ENCODE peak calls at places on chromosome 17, in six cellular contexts. L is aorta, C is spleen, B is tibial artery, T is mesendoderm, X is tibial nerve. V is an unnamed sample.

GRCh38 chr17:59745040-59745439 is 37.6 kb downstream of the VMP1 start:
- DNase-seq in C (no peak), L (no peak), T (no peak), X (no peak), B (no peak), V (no peak)

GRCh38 chr17:65696739-65697394 is 135.4 kb upstream of the AXIN2 start:
- DNase-seq in T (peak; percentile 37), B (no peak), L (no peak), C (no peak), X (no peak), V (no peak)

GRCh38 chr17:57612202-57613071 is 132.7 kb downstream of the CCDC182 start:
- DNase-seq in T (peak; percentile 91), B (no peak), X (no peak), L (peak; percentile 21), C (no peak), V (no peak)

GRCh38 chr17:2949469-2950044 is 113.8 kb downstream of the OR1D5 start:
- DNase-seq in B (peak; percentile 75), X (no peak), L (peak; percentile 84), T (no peak), C (peak; percentile 51), V (peak; percentile 46)

GRCh38 chr17:40442392-40443195 is 656 bp upstream of the IGFBP4 start:
- DNase-seq in T (peak; percentile 55), X (no peak), C (peak; percentile 77), B (peak; percentile 86), L (peak; percentile 78), V (peak; percentile 68)

GRCh38 chr17:42797067-42798007 is 1.2 kb downstream of the COA3 start:
- DNase-seq in X (no peak), C (no peak), L (no peak), B (no peak), T (no peak), V (no peak)

GRCh38 chr17:78133971-78134898 is 3.7 kb downstream of the TMC8 start:
- DNase-seq in X (no peak), L (peak; percentile 65), T (peak; percentile 94), B (no peak), C (peak; percentile 95), V (no peak)

GRCh38 chr17:58156839-58157803 is 8.9 kb downstream of the OR4D1 start:
- DNase-seq in L (no peak), T (peak; percentile 75), X (no peak), C (peak; percentile 80), B (no peak), V (peak; percentile 37)

GRCh38 chr17:39027440-39028035 is 60.3 kb upstream of the FBXO47 start:
- DNase-seq in T (no peak), X (no peak), C (no peak), B (no peak), L (no peak), V (no peak)

GRCh38 chr17:13864551-13864950 is 204.8 kb upstream of the COX10 start:
- DNase-seq in C (no peak), L (no peak), B (no peak), T (no peak), X (no peak), V (no peak)

DNA sequence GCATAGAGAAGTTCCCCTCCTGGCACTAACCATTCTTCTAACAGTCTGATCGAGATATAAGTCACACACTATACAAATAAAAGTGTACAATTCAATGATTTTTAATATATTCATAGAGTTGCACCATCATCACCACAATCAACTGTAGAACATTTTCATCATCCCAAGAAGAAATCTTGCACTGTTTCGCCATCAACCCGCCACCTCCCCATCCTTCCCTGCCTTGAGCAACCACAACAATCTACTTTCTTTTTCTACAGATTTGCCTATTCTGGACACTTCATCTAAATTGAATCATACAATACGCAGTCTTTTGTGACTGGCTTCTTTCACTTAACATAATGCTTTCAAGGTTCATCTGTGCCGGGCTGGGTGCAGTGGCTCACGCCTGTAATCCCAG is 33.0 kb upstream of the GUCY2D start:
- DNase-seq in B (no peak), L (no peak), T (no peak), C (no peak), X (no peak), V (no peak)
- H3K27me3 ChIP-seq in B (peaks cover 29% of the 10 kb centered on the region), L (no peaks in the 10 kb centered on the region), T (no peaks in the 10 kb centered on the region), C (no peaks in the 10 kb centered on the region), X (no peaks in the 10 kb centered on the region), V (no peaks in the 10 kb centered on the region)

GRCh38 chr17:69499301-69499700 is 84.8 kb downstream of the MAP2K6 start:
- DNase-seq in T (no peak), B (no peak), L (no peak), C (no peak), X (no peak), V (no peak)
- H3K4me1 ChIP-seq in T (peaks cover 3% of the 10 kb centered on the region), B (peaks cover 27% of the 10 kb centered on the region), L (peaks cover 7% of the 10 kb centered on the region), C (peaks cover 29% of the 10 kb centered on the region), X (peaks cover 9% of the 10 kb centered on the region), V (peaks cover 26% of the 10 kb centered on the region)

GRCh38 chr17:79811888-79812205 is 15.0 kb upstream of the CBX8 start:
- DNase-seq in B (no peak), C (no peak), L (no peak), X (no peak), T (no peak), V (no peak)
- H3K27me3 ChIP-seq in B (peaks cover 98% of the 10 kb centered on the region), C (peaks cover 100% of the 10 kb centered on the region), L (no peaks in the 10 kb centered on the region), X (peaks cover 21% of the 10 kb centered on the region), T (peaks cover 80% of the 10 kb centered on the region), V (peaks cover 96% of the 10 kb centered on the region)

GRCh38 chr17:1232331-1232730 is 37.9 kb upstream of the BHLHA9 start:
- DNase-seq in L (no peak), B (no peak), T (no peak), C (no peak), X (no peak), V (no peak)
- H3K4me1 ChIP-seq in L (no peaks in the 10 kb centered on the region), B (peaks cover 24% of the 10 kb centered on the region), T (no peaks in the 10 kb centered on the region), C (peaks cover 32% of the 10 kb centered on the region), X (peaks cover 11% of the 10 kb centered on the region), V (peaks cover 11% of the 10 kb centered on the region)

GRCh38 chr17:80469667-80470066 is 6.7 kb downstream of the NPTX1 start:
- DNase-seq in C (no peak), L (no peak), T (no peak), B (no peak), X (no peak), V (no peak)
- H3K27me3 ChIP-seq in C (peaks cover 31% of the 10 kb centered on the region), L (no peaks in the 10 kb centered on the region), T (peaks cover 14% of the 10 kb centered on the region), B (peaks cover 94% of the 10 kb centered on the region), X (no peaks in the 10 kb centered on the region), V (peaks cover 8% of the 10 kb centered on the region)

GRCh38 chr17:16407911-16408588 is 7.3 kb upstream of the TRPV2 start:
- DNase-seq in C (peak; percentile 81), T (no peak), L (peak; percentile 83), B (peak; percentile 81), X (peak; percentile 65), V (peak; percentile 52)

DNA sequence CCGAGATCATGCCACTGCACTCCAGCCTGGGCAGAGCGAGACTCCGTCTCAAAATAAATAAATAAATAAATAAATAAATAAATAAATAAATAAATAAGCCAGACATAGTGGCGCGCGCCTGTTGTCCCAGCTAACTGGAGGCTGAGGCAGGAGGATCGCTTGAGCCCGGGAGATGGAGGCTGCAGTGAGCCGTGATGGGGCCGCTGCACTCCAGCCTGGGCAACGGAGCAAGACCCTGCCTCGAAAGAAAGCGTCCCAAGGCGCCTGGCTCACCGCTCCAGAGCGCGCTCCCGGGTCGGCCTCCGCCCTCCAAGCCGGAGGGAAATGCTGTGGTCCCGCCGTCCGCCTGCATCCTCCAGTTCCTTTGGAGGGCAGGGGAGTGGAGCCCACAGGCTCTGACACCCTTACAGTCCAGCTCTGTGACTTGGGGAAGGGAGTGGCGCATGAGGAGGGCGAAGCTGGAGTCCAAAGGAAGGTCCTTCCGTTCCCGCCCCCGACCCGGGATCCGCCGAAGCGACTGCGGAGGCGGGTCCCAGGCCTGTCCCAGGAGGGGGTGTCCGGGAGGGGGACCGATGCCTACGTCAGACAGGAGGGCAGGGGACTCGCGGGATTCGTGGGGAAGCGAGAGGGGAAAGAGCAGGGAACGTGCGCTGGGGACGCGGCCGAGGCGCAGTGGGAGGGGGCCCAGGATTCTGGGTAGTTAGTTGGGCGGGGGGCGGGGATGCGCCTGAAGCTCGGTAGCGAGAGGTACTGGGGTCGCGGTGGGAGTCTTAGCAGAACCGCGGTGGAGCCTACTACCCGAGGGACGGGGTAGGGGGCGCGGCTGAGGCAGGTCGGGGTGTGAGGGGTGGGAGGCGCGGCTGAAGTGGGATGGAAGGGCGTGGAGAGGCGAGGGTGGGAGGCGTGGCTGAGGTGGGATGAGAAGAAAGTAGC is 8.4 kb upstream of the TRPV2 start:
- DNase-seq in X (no peak), B (peak; percentile 83), C (peak; percentile 75), L (peak; percentile 78), T (peak; percentile 83), V (peak; percentile 68)
- H3K4me1 ChIP-seq in X (peaks cover 6% of the 10 kb centered on the region), B (peaks cover 21% of the 10 kb centered on the region), C (peaks cover 20% of the 10 kb centered on the region), L (no peaks in the 10 kb centered on the region), T (no peaks in the 10 kb centered on the region), V (peaks cover 17% of the 10 kb centered on the region)

GRCh38 chr17:81737947-81738800 is 26.1 kb downstream of the SLC25A10 start:
- DNase-seq in X (no peak), L (no peak), B (no peak), T (no peak), C (no peak), V (no peak)

GRCh38 chr17:81733507-81734404 is 21.7 kb downstream of the SLC25A10 start:
- DNase-seq in T (peak; percentile 65), L (peak; percentile 88), C (peak; percentile 93), B (peak; percentile 83), X (peak; percentile 67), V (peak; percentile 77)

GRCh38 chr17:81731271-81731670 is 19.2 kb downstream of the SLC25A10 start:
- DNase-seq in T (no peak), C (no peak), L (no peak), X (no peak), B (no peak), V (no peak)

GRCh38 chr17:81735181-81736102 is 23.4 kb downstream of the SLC25A10 start:
- DNase-seq in X (no peak), T (no peak), L (peak; percentile 82), B (no peak), C (peak; percentile 87), V (no peak)

GRCh38 chr17:81734405-81735055 is 22.4 kb downstream of the SLC25A10 start:
- DNase-seq in L (peak; percentile 48), T (no peak), X (no peak), C (peak; percentile 70), B (no peak), V (no peak)
- H3K27me3 ChIP-seq in L (no peaks in the 10 kb centered on the region), T (no peaks in the 10 kb centered on the region), X (no peaks in the 10 kb centered on the region), C (peaks cover 11% of the 10 kb centered on the region), B (peaks cover 55% of the 10 kb centered on the region), V (no peaks in the 10 kb centered on the region)

DNA sequence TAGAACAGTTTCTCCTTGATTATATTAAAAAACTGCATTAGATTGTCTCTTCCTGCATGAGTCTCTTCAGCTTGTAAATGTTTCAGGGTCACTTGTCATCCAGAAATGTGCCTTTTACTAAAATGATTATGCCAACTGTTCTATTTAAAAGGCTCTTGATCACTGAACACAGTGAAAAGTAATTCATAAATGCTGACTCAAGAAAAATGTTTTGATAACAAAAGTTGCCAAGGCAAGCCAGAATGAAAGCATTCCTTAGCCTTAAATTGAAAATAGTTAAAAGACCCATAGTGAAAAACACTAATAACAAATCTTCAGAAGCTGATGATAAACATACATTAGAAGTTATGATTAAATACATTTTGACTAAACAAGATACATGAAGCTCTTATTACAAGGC is 356.0 kb upstream of the KIF2B start:
- DNase-seq in C (no peak), T (no peak), X (no peak), B (no peak), L (no peak), V (no peak)
- H3K4me1 ChIP-seq in C (no peaks in the 10 kb centered on the region), T (no peaks in the 10 kb centered on the region), X (no peaks in the 10 kb centered on the region), B (peaks cover 5% of the 10 kb centered on the region), L (no peaks in the 10 kb centered on the region), V (no peaks in the 10 kb centered on the region)